ENCODE peak calls at places on chromosomes 4 and X, in nine cellular contexts. T is fibroblast of mammary gland, D is osteoblast, Q is GM13976, G is astrocyte, N is cardiac fibroblast, J is kidney, X is esophagus muscularis mucosa, P is AG09309. I is an unnamed sample.

GRCh38 chrX:74458738-74459137 is 37.4 kb downstream of the SLC16A2 start:
- DNase-seq in T (peak), D (peak), Q (no peak), G (peak), N (peak), J (no peak), X (no peak), P (peak), I (no peak)

GRCh38 chrX:41946973-41947612 is 23.7 kb upstream of the CASK start:
- DNase-seq in T (no peak), D (no peak), Q (no peak), G (peak), N (no peak), J (no peak), X (no peak), P (no peak), I (no peak)

GRCh38 chr4:20178902-20179576 is 72.7 kb upstream of the SLIT2 start:
- DNase-seq in T (no peak), D (no peak), Q (no peak), G (no peak), N (no peak), J (peak), X (no peak), P (no peak), I (no peak)

GRCh38 chr4:65868096-65868824 is 198.0 kb upstream of the EPHA5 start:
- DNase-seq in T (no peak), D (no peak), Q (no peak), G (no peak), N (no peak), J (no peak), X (no peak), P (no peak), I (no peak)

GRCh38 chrX:10327651-10328050 is 170.9 kb downstream of the CLCN4 start:
- DNase-seq in T (peak), D (peak), Q (no peak), G (no peak), N (peak), J (no peak), X (no peak), P (no peak), I (no peak)

GRCh38 chr4:169658970-169659735 is 38.8 kb downstream of the CLCN3 start:
- DNase-seq in T (no peak), D (no peak), Q (no peak), G (no peak), N (no peak), J (no peak), X (no peak), P (no peak), I (no peak)

GRCh38 chr4:47926667-47927258 is 12.4 kb upstream of the NFXL1 start:
- DNase-seq in T (peak), D (peak), Q (peak), G (peak), N (peak), J (peak), X (no peak), P (peak), I (peak)

GRCh38 chr4:114396808-114397207 is 201.8 kb upstream of the UGT8 start:
- DNase-seq in T (no peak), D (no peak), Q (no peak), G (no peak), N (no peak), J (no peak), X (no peak), P (no peak), I (no peak)

GRCh38 chr4:10239982-10240654 is 123.5 kb upstream of the WDR1 start:
- DNase-seq in T (no peak), D (no peak), Q (no peak), G (no peak), N (no peak), J (no peak), X (peak), P (no peak), I (no peak)

GRCh38 chr4:128177376-128177959 is 110.1 kb downstream of the PGRMC2 start:
- DNase-seq in T (no peak), D (no peak), Q (no peak), G (peak), N (peak), J (no peak), X (no peak), P (no peak), I (no peak)

GRCh38 chrX:22300130-22300529 is 27.4 kb downstream of the CBLL2 start:
- DNase-seq in T (peak), D (peak), Q (no peak), G (peak), N (peak), J (no peak), X (no peak), P (peak), I (no peak)

GRCh38 chr4:107034091-107034698 is 1.9 kb downstream of the DKK2 start:
- DNase-seq in T (peak), D (peak), Q (peak), G (peak), N (peak), J (peak), X (no peak), P (no peak), I (no peak)

GRCh38 chrX:101595739-101596419 is 21.9 kb downstream of the ARMCX6 start:
- DNase-seq in T (peak), D (peak), Q (peak), G (peak), N (peak), J (no peak), X (no peak), P (peak), I (peak)

GRCh38 chr4:84767163-84767562 is 184.2 kb downstream of the CDS1 start:
- DNase-seq in T (no peak), D (no peak), Q (no peak), G (no peak), N (no peak), J (no peak), X (no peak), P (no peak), I (no peak)

GRCh38 chr4:48047421-48047844 is 30.9 kb downstream of the NIPAL1 start:
- DNase-seq in T (no peak), D (no peak), Q (peak), G (no peak), N (no peak), J (no peak), X (no peak), P (no peak), I (peak)

GRCh38 chr4:143358923-143359694 is 22.4 kb downstream of the GAB1 start:
- DNase-seq in T (peak), D (no peak), Q (peak), G (peak), N (peak), J (peak), X (no peak), P (no peak), I (peak)

GRCh38 chr4:5341151-5341925 is 290.1 kb downstream of the STK32B start:
- DNase-seq in T (no peak), D (no peak), Q (no peak), G (peak), N (no peak), J (no peak), X (no peak), P (no peak), I (no peak)

GRCh38 chrX:140343226-140343873 is 161.5 kb downstream of the SOX3 start:
- DNase-seq in T (no peak), D (no peak), Q (no peak), G (peak), N (no peak), J (no peak), X (no peak), P (no peak), I (no peak)

GRCh38 chrX:68942141-68942540 is 113.3 kb downstream of the EFNB1 start:
- DNase-seq in T (no peak), D (no peak), Q (peak), G (no peak), N (no peak), J (no peak), X (peak), P (no peak), I (no peak)

GRCh38 chr4:10521386-10521785 is 64.2 kb upstream of the ZNF518B start:
- DNase-seq in T (no peak), D (no peak), Q (no peak), G (no peak), N (no peak), J (no peak), X (no peak), P (no peak), I (no peak)

GRCh38 chr4:101321481-101322042 is 25.8 kb downstream of the PPP3CA start:
- DNase-seq in T (no peak), D (no peak), Q (no peak), G (no peak), N (peak), J (no peak), X (no peak), P (no peak), I (no peak)

GRCh38 chr4:84578540-84579409 is 4.2 kb upstream of the CDS1 start:
- DNase-seq in T (peak), D (no peak), Q (no peak), G (peak), N (peak), J (no peak), X (no peak), P (peak), I (no peak)

GRCh38 chr4:94447754-94448411 is 3.9 kb upstream of the PDLIM5 start:
- DNase-seq in T (no peak), D (no peak), Q (no peak), G (no peak), N (no peak), J (no peak), X (no peak), P (no peak), I (no peak)

GRCh38 chrX:40169193-40170086 is 71.7 kb upstream of the BCOR start:
- DNase-seq in T (no peak), D (peak), Q (peak), G (peak), N (peak), J (peak), X (no peak), P (no peak), I (peak)

GRCh38 chr4:87949961-87950360 is 25.6 kb upstream of the SPP1 start:
- DNase-seq in T (peak), D (no peak), Q (no peak), G (peak), N (peak), J (no peak), X (no peak), P (no peak), I (no peak)

GRCh38 chrX:69538321-69538876 is 34.3 kb downstream of the NALF2 start:
- DNase-seq in T (peak), D (peak), Q (peak), G (no peak), N (peak), J (peak), X (no peak), P (no peak), I (peak)

GRCh38 chr4:112213091-112213490 is 18.5 kb upstream of the AP1AR start:
- DNase-seq in T (peak), D (no peak), Q (no peak), G (no peak), N (no peak), J (no peak), X (no peak), P (no peak), I (no peak)

GRCh38 chr4:184193556-184194525 is 23.8 kb downstream of the ENPP6 start:
- DNase-seq in T (no peak), D (no peak), Q (no peak), G (no peak), N (no peak), J (no peak), X (no peak), P (no peak), I (no peak)

GRCh38 chr4:4762909-4763814 is 96.3 kb upstream of the MSX1 start:
- DNase-seq in T (peak), D (no peak), Q (peak), G (peak), N (no peak), J (no peak), X (no peak), P (peak), I (peak)

GRCh38 chr4:143482753-143483362 is 30.6 kb upstream of the SMARCA5 start:
- DNase-seq in T (peak), D (peak), Q (peak), G (peak), N (peak), J (no peak), X (no peak), P (peak), I (peak)

GRCh38 chr4:54473077-54473545 is 184.6 kb upstream of the KIT start:
- DNase-seq in T (peak), D (no peak), Q (no peak), G (no peak), N (peak), J (no peak), X (no peak), P (no peak), I (no peak)

GRCh38 chrX:135596495-135596894 is 76.0 kb downstream of the INTS6L start:
- DNase-seq in T (peak), D (no peak), Q (peak), G (no peak), N (peak), J (peak), X (no peak), P (no peak), I (peak)
- TF ChIP-seq CTCF in T (peak), D (peak), Q (peak), G (peak), N (peak), J (peak), X (peak), P (peak), I (peak)

GRCh38 chr4:164012396-164013027 is 518.0 kb downstream of the TMA16 start:
- DNase-seq in T (peak), D (no peak), Q (peak), G (peak), N (no peak), J (no peak), X (no peak), P (no peak), I (peak)
- TF ChIP-seq CTCF in T (peak), D (no peak), Q (peak), G (peak), N (no peak), J (no peak), X (no peak), P (no peak), I (no peak)

GRCh38 chr4:139453041-139453370 is 915 bp upstream of the RAB33B start:
- DNase-seq in T (no peak), D (peak), Q (peak), G (peak), N (no peak), J (no peak), X (no peak), P (peak), I (peak)
- TF ChIP-seq CTCF in T (peak), D (peak), Q (no peak), G (peak), N (peak), J (peak), X (peak), P (peak), I (no peak)

GRCh38 chr4:6957994-6958393 is 48.4 kb downstream of the TBC1D14 start:
- DNase-seq in T (no peak), D (peak), Q (no peak), G (no peak), N (no peak), J (no peak), X (no peak), P (no peak), I (no peak)

GRCh38 chr4:6960628-6961027 is 51.0 kb downstream of the TBC1D14 start:
- DNase-seq in T (no peak), D (peak), Q (no peak), G (no peak), N (no peak), J (no peak), X (no peak), P (no peak), I (no peak)

GRCh38 chr4:6959261-6959660 is 49.6 kb downstream of the TBC1D14 start:
- DNase-seq in T (no peak), D (peak), Q (no peak), G (no peak), N (no peak), J (no peak), X (no peak), P (no peak), I (no peak)

GRCh38 chr4:6961496-6962210 is 52.0 kb downstream of the TBC1D14 start:
- DNase-seq in T (no peak), D (peak), Q (no peak), G (no peak), N (no peak), J (no peak), X (peak), P (no peak), I (no peak)

GRCh38 chr4:6960154-6960553 is 50.5 kb downstream of the TBC1D14 start:
- DNase-seq in T (no peak), D (no peak), Q (no peak), G (no peak), N (no peak), J (no peak), X (no peak), P (no peak), I (no peak)
- TF ChIP-seq CTCF in T (no peak), D (no peak), Q (no peak), G (no peak), N (no peak), J (no peak), X (no peak), P (no peak), I (no peak)

DNA sequence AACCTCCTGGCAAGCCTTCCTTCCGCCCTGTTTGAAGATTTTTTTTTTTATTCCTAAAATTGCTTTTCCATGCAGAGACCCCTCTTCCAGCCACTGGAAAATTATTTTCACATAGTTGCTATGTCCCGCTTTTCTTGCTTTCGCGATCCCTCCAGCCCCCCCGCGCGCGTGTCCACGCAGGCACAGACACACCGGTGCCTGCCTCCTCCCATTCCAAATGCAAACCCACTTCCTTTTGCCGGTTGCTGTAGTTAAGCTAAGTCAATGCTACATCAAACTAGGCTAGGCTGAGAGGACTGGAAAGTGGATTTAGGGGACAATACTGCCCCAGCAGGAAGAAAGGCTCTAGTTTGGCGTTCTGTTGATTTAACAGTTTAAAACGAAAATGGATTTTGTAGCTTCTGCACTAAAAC is 111.0 kb downstream of the DHX15 start:
- DNase-seq in T (peak), D (peak), Q (no peak), G (peak), N (peak), J (no peak), X (no peak), P (no peak), I (no peak)
- TF ChIP-seq CTCF in T (no peak), D (no peak), Q (no peak), G (no peak), N (no peak), J (no peak), X (no peak), P (no peak), I (no peak)

DNA sequence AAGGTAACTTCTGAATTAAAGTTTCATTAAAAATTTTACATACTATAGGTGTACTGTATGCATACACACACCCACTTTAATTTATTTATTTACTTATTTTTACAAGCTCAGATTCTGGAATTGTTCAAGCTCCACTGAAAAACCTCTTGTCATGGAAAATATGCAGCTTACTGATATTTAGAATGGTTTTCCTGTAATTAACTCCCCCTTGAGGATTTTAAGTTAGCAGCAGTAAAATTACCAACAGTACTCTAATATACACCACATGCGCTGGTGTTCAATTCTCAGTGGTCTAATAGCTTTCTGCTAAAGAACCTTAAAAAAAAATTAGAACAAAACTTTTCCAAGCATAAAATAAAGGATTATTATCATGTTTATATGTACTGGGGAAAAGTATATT is 12.0 kb downstream of the MAB21L2 start:
- DNase-seq in T (peak), D (no peak), Q (no peak), G (peak), N (peak), J (no peak), X (no peak), P (peak), I (no peak)
- TF ChIP-seq CTCF in T (peak), D (peak), Q (no peak), G (peak), N (peak), J (no peak), X (no peak), P (peak), I (no peak)

I was measured in GM20000.